ENCODE peak calls at places on chromosomes 7 and 10, in seven cellular contexts. W, E, N, G, P, Y and S are unnamed samples.

GRCh38 chr7:16753102-16753931 is at the start of gene TSPAN13:
- DNase-seq in N (peak), G (peak), P (peak), W (peak), E (peak), Y (peak), S (peak)

GRCh38 chr10:112189465-112189864 is 5.9 kb upstream of the GPAM start:
- DNase-seq in G (no peak), W (no peak), N (no peak), P (no peak), Y (no peak), E (no peak), S (no peak)

GRCh38 chr10:36681751-36682633 is 443.4 kb upstream of the ANKRD30A start:
- DNase-seq in N (peak), G (no peak), E (no peak), W (no peak), Y (no peak), P (no peak), S (no peak)

GRCh38 chr10:86217386-86218080 is 149.1 kb downstream of the GRID1 start:
- DNase-seq in Y (no peak), W (no peak), P (no peak), N (no peak), E (no peak), G (no peak), S (no peak)

GRCh38 chr7:94276797-94277196 is 117.9 kb upstream of the COL1A2 start:
- DNase-seq in P (no peak), W (peak), G (no peak), E (no peak), Y (peak), N (no peak), S (no peak)

GRCh38 chr10:44369296-44369695 is 15.6 kb downstream of the CXCL12 start:
- DNase-seq in Y (no peak), E (no peak), W (no peak), N (no peak), G (no peak), P (no peak), S (no peak)

GRCh38 chr7:33053716-33054115 is 8.9 kb downstream of the NT5C3A start:
- DNase-seq in G (no peak), E (no peak), P (no peak), N (no peak), Y (no peak), W (no peak), S (no peak)

GRCh38 chr7:158573310-158573709 is 14.3 kb downstream of the PTPRN2 start:
- DNase-seq in N (no peak), G (no peak), W (no peak), P (no peak), E (no peak), Y (peak), S (no peak)

GRCh38 chr10:110803239-110803593 is 68.5 kb upstream of the PDCD4 start:
- DNase-seq in G (no peak), E (no peak), Y (no peak), P (no peak), N (no peak), W (no peak), S (no peak)

GRCh38 chr7:3282457-3282856 is 18.6 kb upstream of the SDK1 start:
- DNase-seq in G (no peak), Y (no peak), E (no peak), P (no peak), W (no peak), N (no peak), S (no peak)

GRCh38 chr10:98267894-98268693 is at the start of gene LOXL4:
- DNase-seq in G (no peak), N (no peak), Y (no peak), P (no peak), E (no peak), W (no peak), S (no peak)

GRCh38 chr7:85287126-85287825 is 100.4 kb upstream of the SEMA3D start:
- DNase-seq in G (no peak), Y (no peak), N (no peak), E (no peak), W (no peak), P (no peak), S (no peak)

GRCh38 chr10:129174167-129175014 is 292.6 kb upstream of the MGMT start:
- DNase-seq in Y (no peak), G (no peak), E (no peak), P (no peak), W (no peak), N (no peak), S (no peak)

GRCh38 chr10:24912214-24912613 is 40.2 kb downstream of the PRTFDC1 start:
- DNase-seq in E (no peak), W (peak), Y (no peak), P (no peak), N (no peak), G (no peak), S (no peak)

GRCh38 chr7:82445226-82445625 is 1.6 kb upstream of the CACNA2D1 start:
- DNase-seq in G (no peak), P (no peak), Y (no peak), E (no peak), W (no peak), N (no peak), S (no peak)

GRCh38 chr7:97454636-97455035 is 277.2 kb upstream of the TAC1 start:
- DNase-seq in Y (no peak), G (no peak), P (no peak), E (no peak), W (no peak), N (no peak), S (no peak)

GRCh38 chr10:126905776-126906703 is 812 bp downstream of the DOCK1 start:
- DNase-seq in E (no peak), N (peak), G (peak), Y (no peak), W (peak), P (peak), S (no peak)

GRCh38 chr10:110443239-110444008 is 54.3 kb upstream of the DUSP5 start:
- DNase-seq in N (no peak), E (no peak), W (no peak), G (no peak), Y (no peak), P (peak), S (no peak)

GRCh38 chr7:107865956-107866775 is 24.8 kb upstream of the DLD start:
- DNase-seq in W (peak), N (no peak), G (no peak), E (peak), P (no peak), Y (no peak), S (no peak)

GRCh38 chr7:49860293-49860692 is 86.9 kb downstream of the VWC2 start:
- DNase-seq in G (no peak), Y (no peak), W (no peak), P (no peak), N (no peak), E (no peak), S (no peak)

GRCh38 chr7:7719235-7719634 is 828 bp upstream of the RPA3 start:
- DNase-seq in E (peak), Y (peak), G (no peak), W (peak), P (peak), N (peak), S (peak)

GRCh38 chr7:13903997-13904396 is 85.5 kb downstream of the ETV1 start:
- DNase-seq in E (no peak), N (no peak), G (no peak), Y (peak), W (no peak), P (no peak), S (no peak)

GRCh38 chr7:158582089-158582456 is 5.5 kb downstream of the PTPRN2 start:
- DNase-seq in P (no peak), Y (no peak), G (peak), W (no peak), E (no peak), N (no peak), S (no peak)

GRCh38 chr7:139876622-139877283 is 47.7 kb downstream of the TBXAS1 start:
- DNase-seq in G (no peak), E (no peak), W (no peak), P (no peak), Y (no peak), N (no peak), S (no peak)

GRCh38 chr7:30660331-30661255 is 21.7 kb downstream of the CRHR2 start:
- DNase-seq in W (no peak), E (no peak), G (no peak), P (no peak), Y (no peak), N (no peak), S (no peak)

GRCh38 chr7:40231796-40232195 is 97.0 kb downstream of the SUGCT start:
- DNase-seq in P (no peak), G (no peak), E (no peak), N (no peak), Y (no peak), W (no peak), S (no peak)

GRCh38 chr10:133150656-133151055 is 9.4 kb upstream of the KNDC1 start:
- DNase-seq in W (no peak), Y (no peak), G (no peak), E (no peak), P (no peak), N (no peak), S (no peak)

GRCh38 chr7:34823650-34824258 is 165.7 kb downstream of the NPSR1 start:
- DNase-seq in N (peak), P (peak), E (peak), Y (peak), G (peak), W (peak), S (peak)

GRCh38 chr10:125451319-125451718 is 231.6 kb downstream of the TEX36 start:
- DNase-seq in W (no peak), P (no peak), G (no peak), E (no peak), N (no peak), Y (no peak), S (no peak)

GRCh38 chr7:19560111-19560883 is 148.5 kb downstream of the POLR1F start:
- DNase-seq in G (no peak), P (no peak), W (no peak), N (no peak), E (peak), Y (no peak), S (no peak)

GRCh38 chr10:128568491-128568890 is 442.3 kb upstream of the MKI67 start:
- DNase-seq in G (no peak), W (no peak), Y (no peak), P (no peak), E (no peak), N (no peak), S (no peak)

GRCh38 chr7:73995330-73995729 is 32.6 kb upstream of the ELN start:
- DNase-seq in G (no peak), W (no peak), P (no peak), Y (no peak), N (no peak), E (no peak), S (no peak)

GRCh38 chr7:15618275-15618674 is 56.5 kb upstream of the AGMO start:
- DNase-seq in N (no peak), G (no peak), E (no peak), W (no peak), Y (no peak), P (no peak), S (no peak)

GRCh38 chr7:152647-153046 is 39.7 kb upstream of the FAM20C start:
- DNase-seq in W (no peak), G (no peak), Y (no peak), N (no peak), P (no peak), E (no peak), S (no peak)

GRCh38 chr7:47571355-47572100 is 10.4 kb downstream of the TNS3 start:
- DNase-seq in Y (peak), P (peak), W (no peak), N (peak), E (no peak), G (peak), S (no peak)

GRCh38 chr10:113111260-113111659 is 161.2 kb downstream of the TCF7L2 start:
- DNase-seq in N (no peak), P (no peak), Y (no peak), W (no peak), G (no peak), E (no peak), S (no peak)

GRCh38 chr10:120987359-120987758 is 136.2 kb downstream of the WDR11 start:
- DNase-seq in W (no peak), G (no peak), Y (peak), P (no peak), N (no peak), E (no peak), S (no peak)

DNA sequence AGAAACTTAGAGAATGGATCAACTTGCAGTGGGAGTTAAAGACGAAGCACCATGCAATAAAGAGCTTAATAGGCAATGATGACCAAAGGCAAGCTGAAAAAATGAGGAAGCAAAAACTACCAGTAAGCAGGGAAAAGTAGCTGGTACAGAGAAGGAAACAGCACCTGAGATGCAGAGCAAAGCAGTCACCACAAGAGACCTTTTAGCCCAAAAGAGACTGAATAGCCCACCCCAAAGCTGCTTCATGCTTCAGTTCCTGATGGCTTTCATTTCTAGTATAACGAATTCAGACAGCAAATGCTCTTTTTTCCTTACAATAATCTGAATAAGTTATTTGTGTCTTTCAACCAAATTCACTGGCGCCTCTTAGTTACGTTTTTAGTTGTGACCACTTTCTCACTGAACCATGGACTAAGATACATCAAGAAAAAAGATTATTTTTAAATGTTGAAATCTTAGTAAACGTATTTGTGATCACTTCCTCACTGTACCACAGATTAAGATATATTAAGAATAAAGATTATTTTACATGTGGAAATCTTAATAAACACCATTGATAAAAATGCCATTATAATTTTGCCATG is 76.0 kb downstream of the USP6NL start:
- DNase-seq in N (no peak), W (no peak), Y (no peak), P (no peak), E (no peak), G (no peak), S (no peak)
- H3K27ac ChIP-seq in N (no peak), W (no peak), Y (no peak), P (no peak), E (no peak), G (no peak), S (no peak)

GRCh38 chr10:58479016-58479415 is 33.7 kb upstream of the BICC1 start:
- DNase-seq in Y (no peak), E (no peak), W (no peak), G (no peak), P (no peak), N (no peak), S (no peak)

GRCh38 chr10:58477122-58477521 is 35.5 kb upstream of the BICC1 start:
- DNase-seq in N (no peak), W (no peak), E (no peak), G (no peak), P (no peak), Y (no peak), S (no peak)

GRCh38 chr10:58480321-58480720 is 32.4 kb upstream of the BICC1 start:
- DNase-seq in E (no peak), P (no peak), Y (no peak), N (no peak), G (no peak), W (no peak), S (no peak)

GRCh38 chr10:58475322-58476277 is 37.1 kb upstream of the BICC1 start:
- DNase-seq in N (no peak), Y (no peak), P (no peak), G (no peak), W (peak), E (no peak), S (no peak)

GRCh38 chr10:58477902-58478301 is 34.8 kb upstream of the BICC1 start:
- DNase-seq in E (no peak), G (no peak), Y (no peak), N (no peak), P (no peak), W (no peak), S (no peak)
- TF ChIP-seq CTCF in E (peak), G (no peak), Y (no peak), N (no peak), P (no peak), W (no peak), S (no peak)

GRCh38 chr7:131330299-131330698 is 2.6 kb downstream of the MKLN1 start:
- DNase-seq in W (no peak), E (no peak), P (no peak), G (no peak), Y (no peak), N (no peak), S (no peak)
- TF ChIP-seq POLR2AphosphoS5 in W (no peak), E (no peak), P (no peak), G (no peak), Y (no peak), N (no peak), S (no peak)

GRCh38 chr10:10831085-10831484 is 186.6 kb upstream of the CELF2 start:
- DNase-seq in N (no peak), W (peak), G (no peak), Y (no peak), P (peak), E (peak), S (no peak)
- H3K27ac ChIP-seq in N (no peak), W (peak), G (peak), Y (no peak), P (peak), E (no peak), S (no peak)

GRCh38 chr7:128020161-128020560 is 11.1 kb downstream of the LRRC4 start:
- DNase-seq in G (no peak), W (no peak), P (no peak), E (no peak), Y (peak), N (peak), S (no peak)
- TF ChIP-seq CTCF in G (no peak), W (peak), P (peak), E (peak), Y (no peak), N (peak), S (no peak)

DNA sequence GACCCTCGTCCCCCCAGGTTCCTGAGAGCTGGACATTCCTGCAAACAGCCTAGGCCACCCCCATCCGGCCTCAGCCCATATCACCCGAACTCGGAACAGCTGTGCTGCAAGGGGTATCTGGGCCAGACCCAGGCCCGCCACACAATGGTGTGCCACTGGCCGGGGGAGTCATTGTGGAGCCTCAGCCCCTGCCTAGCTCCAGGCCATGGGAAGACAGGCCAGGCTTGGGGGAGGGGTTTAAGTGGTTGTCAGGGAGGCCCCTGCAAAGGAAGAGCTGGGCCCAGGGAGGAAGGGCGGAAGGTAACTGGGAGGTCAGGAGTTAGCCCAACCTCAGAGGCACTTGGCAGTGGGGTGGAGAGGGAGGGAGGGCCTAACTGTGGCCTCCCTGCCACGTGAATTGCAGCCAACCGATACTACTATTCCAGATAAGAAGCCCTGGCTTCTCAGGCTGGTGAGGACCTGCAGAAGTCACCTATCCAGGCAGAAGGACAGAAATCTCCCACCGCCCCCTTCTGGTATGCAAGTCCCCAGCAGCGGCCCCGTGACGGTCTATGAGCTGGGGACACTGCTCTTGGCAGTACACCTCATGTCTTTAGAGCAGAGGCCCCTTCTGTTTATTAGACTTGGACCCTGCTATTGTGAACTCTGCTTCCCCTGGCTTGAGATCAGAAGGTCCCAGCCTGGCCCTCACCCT is 26.8 kb downstream of the VSIR start:
- DNase-seq in E (no peak), P (peak), Y (peak), G (peak), N (peak), W (peak), S (no peak)
- TF ChIP-seq POLR2AphosphoS5 in E (no peak), P (no peak), Y (peak), G (no peak), N (no peak), W (no peak), S (no peak)